ENCODE peak calls at places on chromosome 4, in six cellular contexts. Y, A, R, E, M and U are unnamed samples.

GRCh38 chr4:80225628-80226027 is 28.3 kb downstream of the PRDM8 start:
- DNase-seq in E (no peak), M (no peak), A (no peak), R (no peak), Y (no peak), U (no peak)

GRCh38 chr4:41658106-41658505 is 90.4 kb downstream of the PHOX2B start:
- DNase-seq in A (no peak), E (peak; percentile 19), M (no peak), Y (no peak), R (no peak), U (no peak)

GRCh38 chr4:75002381-75002780 is 69.5 kb downstream of the PARM1 start:
- DNase-seq in Y (no peak), R (no peak), M (no peak), E (no peak), A (no peak), U (no peak)

GRCh38 chr4:149176019-149176418 is 639.6 kb downstream of the IQCM start:
- DNase-seq in R (no peak), M (no peak), A (no peak), Y (no peak), E (peak; percentile 23), U (no peak)

GRCh38 chr4:56728512-56728911 is 47.4 kb upstream of the HOPX start:
- DNase-seq in Y (no peak), R (peak; percentile 16), M (no peak), E (peak; percentile 98), A (peak; percentile 63), U (peak; percentile 51)

GRCh38 chr4:154399259-154399974 is 92.2 kb downstream of the DCHS2 start:
- DNase-seq in A (no peak), M (no peak), E (peak; percentile 68), Y (peak; percentile 16), R (no peak), U (peak; percentile 35)

GRCh38 chr4:110073045-110073845 is 125.2 kb downstream of the ELOVL6 start:
- DNase-seq in R (no peak), A (no peak), M (no peak), E (peak; percentile 62), Y (no peak), U (no peak)

GRCh38 chr4:188162698-188163097 is 23.5 kb downstream of the TRIML1 start:
- DNase-seq in A (no peak), Y (no peak), M (no peak), R (no peak), E (no peak), U (no peak)

GRCh38 chr4:124265701-124266100 is 446.8 kb downstream of the ANKRD50 start:
- DNase-seq in E (peak; percentile 27), A (no peak), M (no peak), Y (no peak), R (no peak), U (no peak)

GRCh38 chr4:113539408-113539807 is 222.1 kb downstream of the CAMK2D start:
- DNase-seq in E (peak; percentile 64), M (no peak), R (peak; percentile 10), A (peak; percentile 49), Y (no peak), U (no peak)

GRCh38 chr4:7296661-7297335 is 104.5 kb downstream of the SORCS2 start:
- DNase-seq in A (no peak), E (no peak), M (peak; percentile 23), Y (no peak), R (no peak), U (no peak)

GRCh38 chr4:95701500-95701899 is 138.4 kb upstream of the PDHA2 start:
- DNase-seq in M (no peak), A (no peak), Y (no peak), R (no peak), E (peak; percentile 59), U (no peak)

GRCh38 chr4:15002659-15003440 is 569 bp downstream of the CPEB2 start:
- DNase-seq in M (peak; percentile 90), E (peak; percentile 96), A (peak; percentile 61), R (peak; percentile 71), Y (peak; percentile 53), U (no peak)

GRCh38 chr4:123661080-123661737 is 264.6 kb downstream of the SPRY1 start:
- DNase-seq in M (no peak), R (no peak), Y (peak; percentile 9), E (peak; percentile 60), A (no peak), U (no peak)

GRCh38 chr4:110306363-110306762 is 107.9 kb upstream of the ELOVL6 start:
- DNase-seq in A (no peak), Y (no peak), M (no peak), E (peak; percentile 24), R (no peak), U (no peak)

GRCh38 chr4:74805601-74806000 is 11.3 kb upstream of the BTC start:
- DNase-seq in M (no peak), A (peak; percentile 7), Y (no peak), E (peak; percentile 65), R (peak; percentile 12), U (no peak)

GRCh38 chr4:184406915-184407314 is 67.4 kb downstream of the IRF2 start:
- DNase-seq in E (no peak), R (no peak), A (no peak), M (no peak), Y (no peak), U (no peak)

GRCh38 chr4:101630319-101630986 is 160.1 kb upstream of the BANK1 start:
- DNase-seq in A (no peak), M (no peak), E (no peak), Y (no peak), R (no peak), U (no peak)

GRCh38 chr4:8761824-8762205 is 109.8 kb downstream of the HMX1 start:
- DNase-seq in M (peak; percentile 39), E (no peak), Y (no peak), A (no peak), R (no peak), U (no peak)

GRCh38 chr4:84875636-84876371 is 90.7 kb downstream of the WDFY3 start:
- DNase-seq in A (no peak), R (no peak), Y (no peak), E (peak; percentile 60), M (no peak), U (no peak)

GRCh38 chr4:48296330-48296729 is 26.7 kb upstream of the TEC start:
- DNase-seq in R (no peak), M (no peak), E (peak; percentile 23), A (no peak), Y (no peak), U (no peak)

GRCh38 chr4:118288097-118288496 is 64.7 kb downstream of the PRSS12 start:
- DNase-seq in R (no peak), A (peak; percentile 87), M (no peak), Y (no peak), E (peak; percentile 65), U (no peak)

GRCh38 chr4:8275511-8275910 is 6.0 kb downstream of the HTRA3 start:
- DNase-seq in M (no peak), E (no peak), A (no peak), R (no peak), Y (no peak), U (no peak)

GRCh38 chr4:16524911-16525574 is 298.8 kb upstream of the TAPT1 start:
- DNase-seq in Y (no peak), A (peak; percentile 76), R (no peak), E (peak; percentile 45), M (no peak), U (peak; percentile 34)

GRCh38 chr4:1026115-1026514 is 14.7 kb downstream of the FGFRL1 start:
- DNase-seq in A (no peak), R (peak; percentile 19), Y (no peak), E (peak; percentile 25), M (no peak), U (no peak)

GRCh38 chr4:93203708-93204107 is 624.8 kb upstream of the ATOH1 start:
- DNase-seq in A (no peak), E (no peak), M (no peak), Y (no peak), R (peak; percentile 21), U (no peak)

GRCh38 chr4:159398236-159398638 is 295.4 kb downstream of the RAPGEF2 start:
- DNase-seq in A (no peak), E (no peak), Y (no peak), R (no peak), M (no peak), U (no peak)

GRCh38 chr4:133156096-133156495 is 7.0 kb downstream of the PCDH10 start:
- DNase-seq in A (no peak), R (no peak), Y (no peak), M (no peak), E (no peak), U (no peak)

GRCh38 chr4:52550186-52550585 is 108.9 kb downstream of the USP46 start:
- DNase-seq in Y (no peak), A (no peak), M (no peak), E (peak; percentile 14), R (no peak), U (no peak)

GRCh38 chr4:5198586-5198985 is 147.3 kb downstream of the STK32B start:
- DNase-seq in E (no peak), A (no peak), R (no peak), M (no peak), Y (no peak), U (no peak)

GRCh38 chr4:30719363-30720020 is 677 bp upstream of the PCDH7 start:
- DNase-seq in E (peak; percentile 58), R (peak; percentile 30), M (no peak), A (no peak), Y (peak; percentile 34), U (no peak)

GRCh38 chr4:6502747-6503465 is 30.5 kb upstream of the PPP2R2C start:
- DNase-seq in Y (no peak), R (no peak), E (no peak), M (no peak), A (no peak), U (no peak)

GRCh38 chr4:174681723-174682300 is 147.2 kb downstream of the GLRA3 start:
- DNase-seq in A (no peak), Y (no peak), E (peak; percentile 79), M (no peak), R (peak; percentile 83), U (peak; percentile 7)

GRCh38 chr4:116070283-116070682 is 956.9 kb upstream of the NDST4 start:
- DNase-seq in A (no peak), Y (no peak), M (no peak), R (no peak), E (no peak), U (no peak)

GRCh38 chr4:133711817-133712216 is 489.8 kb downstream of the PABPC4L start:
- DNase-seq in R (peak; percentile 70), M (no peak), E (peak; percentile 3), A (no peak), Y (no peak), U (no peak)

GRCh38 chr4:90039122-90039521 is 88.1 kb upstream of the CCSER1 start:
- DNase-seq in Y (no peak), E (no peak), A (no peak), M (no peak), R (no peak), U (no peak)

GRCh38 chr4:1793496-1793840 is 375 bp downstream of the FGFR3 start:
- DNase-seq in R (no peak), A (no peak), Y (no peak), E (peak; percentile 17), M (no peak), U (no peak)